ENCODE peak calls at places on chromosomes 7 and 10, in four cellular contexts. T, V, K and P are unnamed samples.

GRCh38 chr7:142482899-142483658 is 225.2 kb upstream of the PRSS58 start:
- DNase-seq in T (peak; percentile 80), V (no peak), K (peak; percentile 54), P (no peak)

GRCh38 chr7:82534687-82535086 is 91.1 kb upstream of the CACNA2D1 start:
- DNase-seq in T (no peak), V (no peak), K (no peak), P (no peak)

GRCh38 chr7:74527842-74528241 is 74.1 kb downstream of the GTF2IRD1 start:
- DNase-seq in T (no peak), V (no peak), K (peak; percentile 90), P (no peak)

GRCh38 chr7:727104-727805 is at the start of gene PRKAR1B:
- DNase-seq in T (peak; percentile 84), V (no peak), K (no peak), P (peak; percentile 58)

GRCh38 chr7:40675741-40676140 is 540.9 kb downstream of the SUGCT start:
- DNase-seq in T (no peak), V (no peak), K (no peak), P (no peak)

GRCh38 chr7:8295638-8296361 is 33.8 kb upstream of the ICA1 start:
- DNase-seq in T (no peak), V (no peak), K (peak; percentile 30), P (no peak)

GRCh38 chr10:10785627-10786333 is 231.9 kb upstream of the CELF2 start:
- DNase-seq in T (no peak), V (no peak), K (no peak), P (no peak)

GRCh38 chr10:63465293-63466167 is at the start of gene JMJD1C:
- DNase-seq in T (peak; percentile 95), V (peak; percentile 82), K (peak; percentile 82), P (peak; percentile 88)

GRCh38 chr10:63866747-63867140 is 345.5 kb downstream of the REEP3 start:
- DNase-seq in T (no peak), V (no peak), K (no peak), P (no peak)

GRCh38 chr7:8221124-8221523 is 40.8 kb downstream of the ICA1 start:
- DNase-seq in T (no peak), V (no peak), K (no peak), P (no peak)

GRCh38 chr7:146119016-146119415 is 2.4 kb downstream of the CNTNAP2 start:
- DNase-seq in T (no peak), V (no peak), K (no peak), P (no peak)

GRCh38 chr7:105649727-105650381 is 68.6 kb upstream of the EFCAB10 start:
- DNase-seq in T (no peak), V (no peak), K (no peak), P (peak; percentile 14)

GRCh38 chr7:93890041-93890463 is 501 bp downstream of the TFPI2 start:
- DNase-seq in T (peak; percentile 75), V (peak; percentile 64), K (no peak), P (peak; percentile 69)

GRCh38 chr10:99921948-99922347 is 87.8 kb downstream of the DNMBP start:
- DNase-seq in T (no peak), V (no peak), K (no peak), P (no peak)

GRCh38 chr7:151780626-151781025 is 96.3 kb downstream of the PRKAG2 start:
- DNase-seq in T (peak; percentile 35), V (no peak), K (no peak), P (no peak)

GRCh38 chr7:131606346-131607290 is 50.2 kb upstream of the PODXL start:
- DNase-seq in T (no peak), V (no peak), K (no peak), P (no peak)

GRCh38 chr10:105243381-105243780 is 602.3 kb downstream of the SORCS3 start:
- DNase-seq in T (no peak), V (no peak), K (no peak), P (no peak)

GRCh38 chr10:6542999-6543430 is 37.1 kb downstream of the PRKCQ start:
- DNase-seq in T (no peak), V (no peak), K (no peak), P (no peak)

GRCh38 chr7:135584362-135585353 is 26.9 kb downstream of the NUP205 start:
- DNase-seq in T (no peak), V (no peak), K (no peak), P (no peak)

GRCh38 chr7:129843365-129843898 is 109.3 kb downstream of the UBE2H start:
- DNase-seq in T (no peak), V (no peak), K (no peak), P (no peak)

GRCh38 chr7:144408116-144408515 is 4.6 kb upstream of the NOBOX start:
- DNase-seq in T (no peak), V (no peak), K (no peak), P (no peak)

GRCh38 chr10:133009218-133009954 is 67.0 kb upstream of the CFAP46 start:
- DNase-seq in T (peak; percentile 90), V (no peak), K (peak; percentile 76), P (peak; percentile 83)

GRCh38 chr10:77811831-77812430 is 114.6 kb downstream of the DLG5 start:
- DNase-seq in T (no peak), V (no peak), K (no peak), P (no peak)

GRCh38 chr10:34168429-34168828 is 646.7 kb downstream of the PARD3 start:
- DNase-seq in T (no peak), V (peak; percentile 26), K (no peak), P (no peak)

GRCh38 chr7:101635484-101635883 is 6.4 kb upstream of the MYL10 start:
- DNase-seq in T (peak; percentile 43), V (no peak), K (no peak), P (no peak)

GRCh38 chr7:34315032-34315431 is 343.0 kb upstream of the NPSR1 start:
- DNase-seq in T (no peak), V (no peak), K (no peak), P (no peak)

GRCh38 chr7:90347759-90348158 is 1.2 kb downstream of the GTPBP10 start:
- DNase-seq in T (no peak), V (no peak), K (no peak), P (no peak)

GRCh38 chr10:404341-404740 is 269.1 kb downstream of the ZMYND11 start:
- DNase-seq in T (no peak), V (no peak), K (no peak), P (no peak)

GRCh38 chr10:4120454-4120853 is 335.4 kb upstream of the KLF6 start:
- DNase-seq in T (peak; percentile 81), V (no peak), K (no peak), P (no peak)

GRCh38 chr7:139950881-139951525 is 111.7 kb downstream of the PARP12 start:
- DNase-seq in T (no peak), V (no peak), K (no peak), P (no peak)

GRCh38 chr10:10520391-10521385 is 497.0 kb upstream of the CELF2 start:
- DNase-seq in T (no peak), V (no peak), K (no peak), P (no peak)

GRCh38 chr7:47771301-47771989 is 176.8 kb downstream of the PKD1L1 start:
- DNase-seq in T (no peak), V (no peak), K (no peak), P (peak; percentile 74)

GRCh38 chr7:25391295-25391861 is 163.1 kb upstream of the NPVF start:
- DNase-seq in T (no peak), V (no peak), K (no peak), P (no peak)

GRCh38 chr10:17166699-17167098 is 34.8 kb downstream of the TRDMT1 start:
- DNase-seq in T (no peak), V (no peak), K (no peak), P (no peak)

GRCh38 chr10:17171131-17171530 is 30.3 kb downstream of the TRDMT1 start:
- DNase-seq in T (no peak), V (peak; percentile 35), K (no peak), P (no peak)

GRCh38 chr10:17174626-17175025 is 26.8 kb downstream of the TRDMT1 start:
- DNase-seq in T (no peak), V (no peak), K (no peak), P (no peak)

GRCh38 chr10:17175551-17175950 is 25.9 kb downstream of the TRDMT1 start:
- DNase-seq in T (no peak), V (peak; percentile 38), K (no peak), P (no peak)

DNA sequence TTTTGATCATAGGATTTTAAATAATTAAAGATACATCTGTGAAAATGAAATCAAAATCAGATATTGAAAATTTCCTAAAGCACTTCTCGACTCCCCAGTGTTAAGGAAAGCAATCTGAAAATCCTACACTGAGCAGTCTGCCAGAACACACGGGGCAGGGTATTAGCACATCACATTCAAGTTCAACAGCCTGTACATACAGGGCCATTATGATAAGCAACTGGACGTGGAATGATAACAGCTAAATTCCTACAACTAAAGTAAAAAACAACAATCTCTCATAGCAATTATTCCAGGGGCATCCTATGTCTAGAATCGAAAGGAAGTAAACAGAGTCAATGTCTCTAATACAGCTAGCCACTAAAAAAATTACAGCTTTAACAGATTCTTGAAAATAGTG is 31.7 kb downstream of the TRDMT1 start:
- DNase-seq in T (no peak), V (no peak), K (no peak), P (no peak)
- H3K4me1 ChIP-seq in T (peaks cover 9% of the 10 kb centered on the region), V (peaks cover 3% of the 10 kb centered on the region), K (no peaks in the 10 kb centered on the region), P (no peaks in the 10 kb centered on the region)

GRCh38 chr7:55518836-55519235 is 53.5 kb downstream of the VOPP1 start:
- DNase-seq in T (no peak), V (no peak), K (no peak), P (no peak)
- H3K4me1 ChIP-seq in T (peaks cover 76% of the 10 kb centered on the region), V (no peaks in the 10 kb centered on the region), K (peaks cover 8% of the 10 kb centered on the region), P (peaks cover 18% of the 10 kb centered on the region)

GRCh38 chr7:157493776-157494175 is 157.0 kb downstream of the DNAJB6 start:
- DNase-seq in T (no peak), V (no peak), K (peak; percentile 11), P (peak; percentile 26)

GRCh38 chr7:157495177-157495553 is 158.4 kb downstream of the DNAJB6 start:
- DNase-seq in T (no peak), V (no peak), K (no peak), P (no peak)

GRCh38 chr7:157495594-157495993 is 158.8 kb downstream of the DNAJB6 start:
- DNase-seq in T (peak; percentile 63), V (no peak), K (peak; percentile 20), P (peak; percentile 19)

GRCh38 chr7:157493017-157493416 is 156.2 kb downstream of the DNAJB6 start:
- DNase-seq in T (no peak), V (no peak), K (peak; percentile 13), P (peak; percentile 40)

GRCh38 chr7:157494506-157495176 is 157.8 kb downstream of the DNAJB6 start:
- DNase-seq in T (no peak), V (no peak), K (peak; percentile 20), P (peak; percentile 58)
- H3K4me1 ChIP-seq in T (peaks cover 19% of the 10 kb centered on the region), V (no peaks in the 10 kb centered on the region), K (no peaks in the 10 kb centered on the region), P (no peaks in the 10 kb centered on the region)

GRCh38 chr10:22682237-22683192 is 31.9 kb downstream of the PIP4K2A start:
- DNase-seq in T (no peak), V (no peak), K (no peak), P (no peak)

GRCh38 chr10:22681783-22682183 is 32.6 kb downstream of the PIP4K2A start:
- DNase-seq in T (no peak), V (no peak), K (no peak), P (no peak)

GRCh38 chr10:22681301-22681700 is 33.1 kb downstream of the PIP4K2A start:
- DNase-seq in T (no peak), V (no peak), K (no peak), P (no peak)

GRCh38 chr10:22677333-22677732 is 37.0 kb downstream of the PIP4K2A start:
- DNase-seq in T (no peak), V (no peak), K (no peak), P (no peak)

DNA sequence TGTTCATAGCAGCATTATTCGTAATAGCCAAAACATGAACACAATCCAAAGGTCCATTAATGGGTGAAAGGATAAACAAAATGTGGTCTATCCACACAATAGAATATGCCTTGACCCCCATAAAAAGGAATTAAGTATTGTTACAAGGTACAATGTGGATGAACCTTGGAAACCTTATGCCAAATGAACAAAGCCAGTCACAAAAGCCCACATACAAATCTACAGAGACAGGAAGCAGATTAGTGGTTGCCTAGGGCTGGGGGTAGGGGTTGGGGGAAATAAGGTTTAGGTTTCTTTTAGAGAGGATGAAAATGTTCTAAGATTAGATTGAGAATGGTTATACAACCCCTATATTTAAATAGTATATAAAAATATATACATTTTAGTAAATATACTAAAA is 34.8 kb downstream of the PIP4K2A start:
- DNase-seq in T (no peak), V (no peak), K (no peak), P (no peak)
- H3K4me1 ChIP-seq in T (peaks cover 100% of the 10 kb centered on the region), V (peaks cover 6% of the 10 kb centered on the region), K (peaks cover 12% of the 10 kb centered on the region), P (no peaks in the 10 kb centered on the region)